ENCODE peak calls at places on chromosomes 5 and 9, in five cellular contexts. One of them, this sample, is unnamed.

GRCh38 chr5:72066658-72067057 is 40.6 kb upstream of the MAP1B start:
- DNase-seq in HL-60: no peak
- DNase-seq in AG10803: peak; percentile 94
- DNase-seq in astrocyte of the spinal cord: peak; percentile 73
- DNase-seq in Panc1: no peak
- DNase-seq in this sample: no peak

GRCh38 chr9:98094316-98094715 is 24.7 kb downstream of the TRIM14 start:
- DNase-seq in AG10803: no peak
- DNase-seq in Panc1: no peak
- DNase-seq in HL-60: no peak
- DNase-seq in astrocyte of the spinal cord: no peak
- DNase-seq in this sample: no peak

GRCh38 chr9:137161558-137162483 is 8.0 kb downstream of the LRRC26 start:
- DNase-seq in astrocyte of the spinal cord: no peak
- DNase-seq in HL-60: no peak
- DNase-seq in AG10803: no peak
- DNase-seq in Panc1: no peak
- DNase-seq in this sample: no peak

GRCh38 chr5:128121679-128122078 is 38.1 kb downstream of the SLC12A2 start:
- DNase-seq in astrocyte of the spinal cord: no peak
- DNase-seq in Panc1: no peak
- DNase-seq in HL-60: no peak
- DNase-seq in AG10803: peak; percentile 13
- DNase-seq in this sample: no peak

GRCh38 chr5:108345541-108346171 is 36.2 kb downstream of the FBXL17 start:
- DNase-seq in Panc1: peak; percentile 18
- DNase-seq in HL-60: no peak
- DNase-seq in astrocyte of the spinal cord: peak; percentile 64
- DNase-seq in AG10803: peak; percentile 61
- DNase-seq in this sample: peak; percentile 22

GRCh38 chr9:120914953-120915352 is 11.6 kb downstream of the TRAF1 start:
- DNase-seq in AG10803: no peak
- DNase-seq in astrocyte of the spinal cord: no peak
- DNase-seq in Panc1: no peak
- DNase-seq in HL-60: no peak
- DNase-seq in this sample: no peak

GRCh38 chr9:27385606-27386005 is 88.7 kb upstream of the EQTN start:
- DNase-seq in HL-60: no peak
- DNase-seq in AG10803: no peak
- DNase-seq in astrocyte of the spinal cord: no peak
- DNase-seq in Panc1: no peak
- DNase-seq in this sample: no peak

GRCh38 chr5:38765461-38765861 is 80.4 kb upstream of the OSMR start:
- DNase-seq in Panc1: no peak
- DNase-seq in astrocyte of the spinal cord: peak; percentile 83
- DNase-seq in HL-60: no peak
- DNase-seq in AG10803: no peak
- DNase-seq in this sample: no peak

GRCh38 chr9:134930404-134930803 is 12.7 kb upstream of the FCN1 start:
- DNase-seq in HL-60: no peak
- DNase-seq in AG10803: no peak
- DNase-seq in Panc1: no peak
- DNase-seq in astrocyte of the spinal cord: no peak
- DNase-seq in this sample: peak; percentile 72

GRCh38 chr5:155076379-155076778 is 62.8 kb downstream of the KIF4B start:
- DNase-seq in Panc1: no peak
- DNase-seq in AG10803: no peak
- DNase-seq in HL-60: no peak
- DNase-seq in astrocyte of the spinal cord: no peak
- DNase-seq in this sample: no peak

GRCh38 chr5:53114988-53115387 is 5.4 kb upstream of the MOCS2 start:
- DNase-seq in HL-60: no peak
- DNase-seq in AG10803: no peak
- DNase-seq in astrocyte of the spinal cord: peak; percentile 36
- DNase-seq in Panc1: no peak
- DNase-seq in this sample: no peak

GRCh38 chr9:14251146-14252071 is 62.5 kb downstream of the NFIB start:
- DNase-seq in AG10803: peak; percentile 62
- DNase-seq in astrocyte of the spinal cord: peak; percentile 87
- DNase-seq in HL-60: no peak
- DNase-seq in Panc1: no peak
- DNase-seq in this sample: no peak

GRCh38 chr9:69174645-69175487 is 789 bp downstream of the TJP2 start:
- DNase-seq in astrocyte of the spinal cord: peak; percentile 95
- DNase-seq in HL-60: peak; percentile 15
- DNase-seq in Panc1: no peak
- DNase-seq in AG10803: peak; percentile 96
- DNase-seq in this sample: peak; percentile 70

GRCh38 chr5:1918488-1919208 is 35.9 kb upstream of the IRX4 start:
- DNase-seq in Panc1: no peak
- DNase-seq in astrocyte of the spinal cord: no peak
- DNase-seq in HL-60: no peak
- DNase-seq in AG10803: no peak
- DNase-seq in this sample: no peak

GRCh38 chr9:125752070-125752628 is 5.0 kb downstream of the PBX3 start:
- DNase-seq in HL-60: no peak
- DNase-seq in AG10803: no peak
- DNase-seq in Panc1: no peak
- DNase-seq in astrocyte of the spinal cord: peak; percentile 21
- DNase-seq in this sample: no peak

GRCh38 chr5:144812770-144813169 is 642.1 kb downstream of the KCTD16 start:
- DNase-seq in astrocyte of the spinal cord: peak; percentile 73
- DNase-seq in HL-60: no peak
- DNase-seq in Panc1: no peak
- DNase-seq in AG10803: peak; percentile 86
- DNase-seq in this sample: no peak

GRCh38 chr5:59174248-59174844 is 591.5 kb downstream of the RAB3C start:
- DNase-seq in AG10803: peak; percentile 84
- DNase-seq in Panc1: no peak
- DNase-seq in HL-60: peak; percentile 6
- DNase-seq in astrocyte of the spinal cord: peak; percentile 85
- DNase-seq in this sample: no peak

GRCh38 chr9:88532320-88532719 is 2.7 kb upstream of the NXNL2 start:
- DNase-seq in astrocyte of the spinal cord: peak; percentile 46
- DNase-seq in AG10803: peak; percentile 49
- DNase-seq in HL-60: peak; percentile 82
- DNase-seq in Panc1: no peak
- DNase-seq in this sample: no peak

GRCh38 chr9:86600291-86600690 is 246.1 kb upstream of the TUT7 start:
- DNase-seq in HL-60: no peak
- DNase-seq in Panc1: no peak
- DNase-seq in astrocyte of the spinal cord: peak; percentile 54
- DNase-seq in AG10803: peak; percentile 44
- DNase-seq in this sample: no peak

GRCh38 chr5:100780376-100780870 is 122.7 kb downstream of the ST8SIA4 start:
- DNase-seq in astrocyte of the spinal cord: no peak
- DNase-seq in Panc1: no peak
- DNase-seq in AG10803: no peak
- DNase-seq in HL-60: peak; percentile 2
- DNase-seq in this sample: peak; percentile 74

GRCh38 chr9:92948632-92949031 is 1.3 kb downstream of the FGD3 start:
- DNase-seq in AG10803: no peak
- DNase-seq in HL-60: no peak
- DNase-seq in Panc1: no peak
- DNase-seq in astrocyte of the spinal cord: no peak
- DNase-seq in this sample: no peak

GRCh38 chr5:39376293-39376714 is 12.0 kb upstream of the C9 start:
- DNase-seq in AG10803: no peak
- DNase-seq in HL-60: peak; percentile 38
- DNase-seq in Panc1: peak; percentile 63
- DNase-seq in astrocyte of the spinal cord: peak; percentile 56
- DNase-seq in this sample: peak; percentile 15

GRCh38 chr9:137341227-137341626 is 39.2 kb upstream of the NRARP start:
- DNase-seq in Panc1: no peak
- DNase-seq in astrocyte of the spinal cord: no peak
- DNase-seq in AG10803: no peak
- DNase-seq in HL-60: no peak
- DNase-seq in this sample: no peak

GRCh38 chr5:172149073-172149472 is 39.0 kb downstream of the STK10 start:
- DNase-seq in AG10803: peak; percentile 68
- DNase-seq in astrocyte of the spinal cord: peak; percentile 56
- DNase-seq in HL-60: no peak
- DNase-seq in Panc1: no peak
- DNase-seq in this sample: no peak

GRCh38 chr9:6922680-6923079 is 164.9 kb downstream of the KDM4C start:
- DNase-seq in astrocyte of the spinal cord: no peak
- DNase-seq in Panc1: no peak
- DNase-seq in AG10803: no peak
- DNase-seq in HL-60: no peak
- DNase-seq in this sample: no peak

GRCh38 chr9:135474915-135475314 is 4.7 kb upstream of the PPP1R26 start:
- DNase-seq in astrocyte of the spinal cord: no peak
- DNase-seq in HL-60: no peak
- DNase-seq in Panc1: no peak
- DNase-seq in AG10803: no peak
- DNase-seq in this sample: no peak

GRCh38 chr5:44983006-44983405 is 174.3 kb downstream of the MRPS30 start:
- DNase-seq in AG10803: no peak
- DNase-seq in astrocyte of the spinal cord: peak; percentile 1
- DNase-seq in HL-60: no peak
- DNase-seq in Panc1: no peak
- DNase-seq in this sample: no peak

GRCh38 chr9:88355166-88355565 is 33.1 kb upstream of the SPIN1 start:
- DNase-seq in HL-60: no peak
- DNase-seq in Panc1: peak; percentile 8
- DNase-seq in astrocyte of the spinal cord: no peak
- DNase-seq in AG10803: no peak
- DNase-seq in this sample: no peak

GRCh38 chr9:109791747-109792146 is 11.7 kb downstream of the PALM2AKAP2 start:
- DNase-seq in HL-60: no peak
- DNase-seq in Panc1: no peak
- DNase-seq in astrocyte of the spinal cord: no peak
- DNase-seq in AG10803: no peak
- DNase-seq in this sample: no peak
- TF ChIP-seq CTCF in HL-60: no peak
- TF ChIP-seq CTCF in Panc1: no peak
- TF ChIP-seq CTCF in astrocyte of the spinal cord: no peak
- TF ChIP-seq CTCF in AG10803: no peak
- TF ChIP-seq CTCF in this sample: no peak

GRCh38 chr5:73907164-73907563 is 281.2 kb downstream of the ARHGEF28 start:
- DNase-seq in astrocyte of the spinal cord: no peak
- DNase-seq in AG10803: no peak
- DNase-seq in HL-60: no peak
- DNase-seq in Panc1: no peak
- DNase-seq in this sample: no peak
- TF ChIP-seq CTCF in astrocyte of the spinal cord: no peak
- TF ChIP-seq CTCF in AG10803: no peak
- TF ChIP-seq CTCF in HL-60: no peak
- TF ChIP-seq CTCF in Panc1: no peak
- TF ChIP-seq CTCF in this sample: no peak

DNA sequence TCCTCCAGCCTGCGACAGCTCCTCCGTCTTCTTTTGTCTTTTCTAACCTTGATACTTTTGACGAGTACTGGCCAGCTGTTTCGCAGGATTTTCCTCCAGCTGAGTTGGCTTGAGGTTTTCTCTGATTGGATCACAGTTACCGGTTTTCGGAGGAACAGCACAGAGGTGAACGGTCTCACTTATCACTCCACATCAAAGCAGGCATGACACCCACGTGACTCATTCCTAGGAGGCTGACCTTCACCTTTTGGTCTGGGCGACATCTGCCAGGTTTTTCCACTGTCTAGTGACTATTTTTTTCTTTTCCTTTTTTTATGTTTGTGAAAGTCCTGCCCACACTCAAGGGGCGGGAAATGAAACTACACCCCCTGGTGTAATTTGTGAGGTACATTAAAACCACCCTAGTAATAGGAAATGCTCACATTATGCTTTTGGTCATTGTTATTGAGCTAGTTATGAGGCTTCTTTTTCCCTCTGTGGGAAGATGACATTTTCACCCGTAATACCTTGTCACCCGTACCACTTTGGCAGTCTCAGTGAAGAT is 319.2 kb downstream of the GADD45G start:
- DNase-seq in AG10803: no peak
- DNase-seq in HL-60: no peak
- DNase-seq in Panc1: no peak
- DNase-seq in astrocyte of the spinal cord: peak; percentile 19
- DNase-seq in this sample: no peak
- TF ChIP-seq CTCF in AG10803: no peak
- TF ChIP-seq CTCF in HL-60: no peak
- TF ChIP-seq CTCF in Panc1: no peak
- TF ChIP-seq CTCF in astrocyte of the spinal cord: peak; percentile 20
- TF ChIP-seq CTCF in this sample: no peak

GRCh38 chr9:82531795-82532194 is 531.1 kb downstream of the RASEF start:
- DNase-seq in Panc1: no peak
- DNase-seq in HL-60: no peak
- DNase-seq in AG10803: no peak
- DNase-seq in astrocyte of the spinal cord: no peak
- DNase-seq in this sample: no peak
- TF ChIP-seq CTCF in Panc1: no peak
- TF ChIP-seq CTCF in HL-60: no peak
- TF ChIP-seq CTCF in AG10803: no peak
- TF ChIP-seq CTCF in astrocyte of the spinal cord: no peak
- TF ChIP-seq CTCF in this sample: no peak

GRCh38 chr9:96133296-96134010 is 168.5 kb downstream of the HSD17B3 start:
- DNase-seq in astrocyte of the spinal cord: no peak
- DNase-seq in Panc1: no peak
- DNase-seq in HL-60: no peak
- DNase-seq in AG10803: no peak
- DNase-seq in this sample: no peak

GRCh38 chr9:96135071-96135825 is 166.7 kb downstream of the HSD17B3 start:
- DNase-seq in Panc1: no peak
- DNase-seq in astrocyte of the spinal cord: peak; percentile 49
- DNase-seq in AG10803: peak; percentile 31
- DNase-seq in HL-60: no peak
- DNase-seq in this sample: no peak

GRCh38 chr9:96126321-96126881 is 175.6 kb downstream of the HSD17B3 start:
- DNase-seq in AG10803: no peak
- DNase-seq in astrocyte of the spinal cord: peak; percentile 33
- DNase-seq in Panc1: no peak
- DNase-seq in HL-60: no peak
- DNase-seq in this sample: no peak

GRCh38 chr9:96129698-96130097 is 172.3 kb downstream of the HSD17B3 start:
- DNase-seq in astrocyte of the spinal cord: no peak
- DNase-seq in HL-60: no peak
- DNase-seq in AG10803: no peak
- DNase-seq in Panc1: no peak
- DNase-seq in this sample: no peak

GRCh38 chr9:96130970-96131369 is 171.0 kb downstream of the HSD17B3 start:
- DNase-seq in HL-60: no peak
- DNase-seq in AG10803: no peak
- DNase-seq in Panc1: no peak
- DNase-seq in astrocyte of the spinal cord: no peak
- DNase-seq in this sample: no peak
- TF ChIP-seq CTCF in HL-60: no peak
- TF ChIP-seq CTCF in AG10803: no peak
- TF ChIP-seq CTCF in Panc1: no peak
- TF ChIP-seq CTCF in astrocyte of the spinal cord: no peak
- TF ChIP-seq CTCF in this sample: no peak

This sample was measured in GM06990.